ENCODE peak calls at places on chromosomes 13 and 19, in seven cellular contexts. B is Right ventricle myocardium superior, J is Ammon's horn, P is T-cell, W is GF-D8, A is H54, Z is B cell. T is an unnamed sample.

GRCh38 chr13:34335662-34336007 is 517.7 kb downstream of the RFC3 start:
- DNase-seq in Z (no peak), J (no peak), A (no peak), W (no peak), B (no peak), P (no peak), T (no peak)

GRCh38 chr19:41027273-41027967 is 36.3 kb downstream of the CYP2B6 start:
- DNase-seq in B (no peak), P (no peak), J (no peak), Z (no peak), W (no peak), A (no peak), T (no peak)

GRCh38 chr19:2491130-2491801 is 15.3 kb downstream of the GADD45B start:
- DNase-seq in W (peak; percentile 58), P (no peak), J (no peak), A (peak; percentile 98), Z (no peak), B (no peak), T (peak; percentile 70)

GRCh38 chr13:106182404-106182803 is 353.1 kb downstream of the EFNB2 start:
- DNase-seq in W (peak; percentile 38), A (peak; percentile 81), Z (no peak), B (no peak), P (no peak), J (no peak), T (peak; percentile 18)

GRCh38 chr13:59680429-59681024 is 483.2 kb downstream of the DIAPH3 start:
- DNase-seq in P (no peak), Z (no peak), W (peak; percentile 12), J (no peak), B (no peak), A (no peak), T (peak; percentile 33)

GRCh38 chr13:45105895-45106294 is 14.4 kb upstream of the GTF2F2 start:
- DNase-seq in W (no peak), J (no peak), B (no peak), P (no peak), Z (no peak), A (no peak), T (no peak)

GRCh38 chr19:48635966-48636858 is 967 bp downstream of the DBP start:
- DNase-seq in W (peak; percentile 3), J (no peak), P (no peak), Z (no peak), A (no peak), B (no peak), T (no peak)

GRCh38 chr19:5957132-5957531 is 20.8 kb downstream of the RANBP3 start:
- DNase-seq in A (peak; percentile 33), B (no peak), Z (no peak), P (no peak), W (no peak), J (no peak), T (no peak)

GRCh38 chr13:104953588-104953987 is 1581.9 kb downstream of the EFNB2 start:
- DNase-seq in Z (no peak), P (no peak), W (no peak), A (no peak), B (no peak), J (no peak), T (no peak)

GRCh38 chr13:20146381-20146780 is 14.5 kb downstream of the GJA3 start:
- DNase-seq in B (no peak), W (no peak), A (no peak), P (no peak), Z (no peak), J (no peak), T (no peak)

GRCh38 chr13:60591348-60591747 is 194.3 kb downstream of the TDRD3 start:
- DNase-seq in A (peak; percentile 12), Z (no peak), P (no peak), B (no peak), J (peak; percentile 30), W (peak; percentile 76), T (peak; percentile 90)

GRCh38 chr13:79246575-79246949 is 159.5 kb downstream of the RBM26 start:
- DNase-seq in B (no peak), Z (no peak), W (no peak), A (no peak), P (no peak), J (no peak), T (no peak)

T was measured in SJCRH30.